ENCODE peak calls at places on chromosomes 7 and 10, in four cellular contexts. One of them, this sample, is unnamed.
A peak's percentile ranks its signal among the peaks of the same experiment; 100 is the strongest.

GRCh38 chr7:121547341-121548092 is 151.4 kb upstream of the FAM3C start:
- DNase-seq in Panc1: no peak
- DNase-seq in left lung: no peak
- DNase-seq in pancreas: no peak
- DNase-seq in this sample: peak; percentile 67

GRCh38 chr10:22319559-22320558 is 1.0 kb upstream of the BMI1 start:
- DNase-seq in Panc1: no peak
- DNase-seq in left lung: no peak
- DNase-seq in pancreas: no peak
- DNase-seq in this sample: no peak

GRCh38 chr7:140314571-140315480 is 83.5 kb downstream of the SLC37A3 start:
- DNase-seq in Panc1: no peak
- DNase-seq in left lung: peak; percentile 37
- DNase-seq in pancreas: no peak
- DNase-seq in this sample: no peak

GRCh38 chr10:44364566-44364965 is 20.3 kb downstream of the CXCL12 start:
- DNase-seq in Panc1: no peak
- DNase-seq in left lung: no peak
- DNase-seq in pancreas: peak; percentile 29
- DNase-seq in this sample: no peak

GRCh38 chr10:86224354-86225097 is 142.1 kb downstream of the GRID1 start:
- DNase-seq in Panc1: no peak
- DNase-seq in left lung: no peak
- DNase-seq in pancreas: peak; percentile 34
- DNase-seq in this sample: no peak

GRCh38 chr7:27784399-27785053 is 44.6 kb downstream of the TAX1BP1 start:
- DNase-seq in Panc1: peak; percentile 81
- DNase-seq in left lung: no peak
- DNase-seq in pancreas: no peak
- DNase-seq in this sample: peak; percentile 34

GRCh38 chr10:52986120-52986519 is 213.5 kb upstream of the MBL2 start:
- DNase-seq in Panc1: no peak
- DNase-seq in left lung: no peak
- DNase-seq in pancreas: no peak
- DNase-seq in this sample: no peak

GRCh38 chr10:114605155-114605797 is 52.8 kb downstream of the ABLIM1 start:
- DNase-seq in Panc1: no peak
- DNase-seq in left lung: no peak
- DNase-seq in pancreas: no peak
- DNase-seq in this sample: peak; percentile 34

GRCh38 chr7:150368098-150368883 is at the start of gene REPIN1:
- DNase-seq in Panc1: no peak
- DNase-seq in left lung: peak; percentile 93
- DNase-seq in pancreas: peak; percentile 98
- DNase-seq in this sample: peak; percentile 89

GRCh38 chr10:11560076-11560709 is 51.3 kb downstream of the USP6NL start:
- DNase-seq in Panc1: no peak
- DNase-seq in left lung: no peak
- DNase-seq in pancreas: no peak
- DNase-seq in this sample: peak; percentile 56

GRCh38 chr7:150420987-150421674 is 29.3 kb upstream of the GIMAP8 start:
- DNase-seq in Panc1: peak; percentile 71
- DNase-seq in left lung: peak; percentile 76
- DNase-seq in pancreas: peak; percentile 90
- DNase-seq in this sample: peak; percentile 81

GRCh38 chr10:69838418-69838817 is 36.7 kb downstream of the COL13A1 start:
- DNase-seq in Panc1: no peak
- DNase-seq in left lung: no peak
- DNase-seq in pancreas: no peak
- DNase-seq in this sample: no peak

GRCh38 chr10:130637271-130637670 is 501.1 kb downstream of the GLRX3 start:
- DNase-seq in Panc1: no peak
- DNase-seq in left lung: no peak
- DNase-seq in pancreas: no peak
- DNase-seq in this sample: no peak

GRCh38 chr10:88063861-88064521 is 200.6 kb downstream of the PTEN start:
- DNase-seq in Panc1: no peak
- DNase-seq in left lung: no peak
- DNase-seq in pancreas: no peak
- DNase-seq in this sample: no peak

GRCh38 chr7:157523766-157524421 is 187.1 kb downstream of the DNAJB6 start:
- DNase-seq in Panc1: no peak
- DNase-seq in left lung: peak; percentile 26
- DNase-seq in pancreas: no peak
- DNase-seq in this sample: no peak

GRCh38 chr7:37921340-37921805 is 933 bp downstream of the EPDR1 start:
- DNase-seq in Panc1: no peak
- DNase-seq in left lung: peak; percentile 63
- DNase-seq in pancreas: no peak
- DNase-seq in this sample: peak; percentile 59

GRCh38 chr10:27771231-27771630 is 25.6 kb upstream of the MKX start:
- DNase-seq in Panc1: no peak
- DNase-seq in left lung: no peak
- DNase-seq in pancreas: no peak
- DNase-seq in this sample: no peak

GRCh38 chr7:155377837-155378579 is 79.9 kb upstream of the EN2 start:
- DNase-seq in Panc1: no peak
- DNase-seq in left lung: no peak
- DNase-seq in pancreas: peak; percentile 75
- DNase-seq in this sample: peak; percentile 29

GRCh38 chr10:62057872-62058271 is 156.4 kb downstream of the ARID5B start:
- DNase-seq in Panc1: no peak
- DNase-seq in left lung: no peak
- DNase-seq in pancreas: no peak
- DNase-seq in this sample: no peak

GRCh38 chr7:158843775-158844174 is 12.6 kb upstream of the DYNC2I1 start:
- DNase-seq in Panc1: no peak
- DNase-seq in left lung: no peak
- DNase-seq in pancreas: no peak
- DNase-seq in this sample: no peak

GRCh38 chr7:68078311-68078710 is 1081.7 kb downstream of the TYW1 start:
- DNase-seq in Panc1: no peak
- DNase-seq in left lung: no peak
- DNase-seq in pancreas: no peak
- DNase-seq in this sample: no peak

GRCh38 chr7:82443801-82444219 is 233 bp upstream of the CACNA2D1 start:
- DNase-seq in Panc1: no peak
- DNase-seq in left lung: peak; percentile 77
- DNase-seq in pancreas: peak; percentile 75
- DNase-seq in this sample: peak; percentile 57

GRCh38 chr7:2520131-2520807 is 695 bp downstream of the LFNG start:
- DNase-seq in Panc1: no peak
- DNase-seq in left lung: peak; percentile 61
- DNase-seq in pancreas: no peak
- DNase-seq in this sample: peak; percentile 64

GRCh38 chr7:55593515-55594318 is 21.4 kb upstream of the VOPP1 start:
- DNase-seq in Panc1: peak; percentile 69
- DNase-seq in left lung: peak; percentile 60
- DNase-seq in pancreas: peak; percentile 90
- DNase-seq in this sample: peak; percentile 65

GRCh38 chr10:51709324-51709972 is 10.1 kb upstream of the CSTF2T start:
- DNase-seq in Panc1: no peak
- DNase-seq in left lung: no peak
- DNase-seq in pancreas: no peak
- DNase-seq in this sample: no peak

GRCh38 chr10:122142652-122143237 is 128.4 kb upstream of the BTBD16 start:
- DNase-seq in Panc1: no peak
- DNase-seq in left lung: no peak
- DNase-seq in pancreas: peak; percentile 85
- DNase-seq in this sample: no peak

GRCh38 chr7:33722383-33723096 is 182.8 kb upstream of the BMPER start:
- DNase-seq in Panc1: no peak
- DNase-seq in left lung: no peak
- DNase-seq in pancreas: no peak
- DNase-seq in this sample: no peak

GRCh38 chr10:29140991-29141390 is 147.9 kb upstream of the LYZL1 start:
- DNase-seq in Panc1: no peak
- DNase-seq in left lung: no peak
- DNase-seq in pancreas: no peak
- DNase-seq in this sample: no peak

GRCh38 chr7:105932835-105933477 is 30.1 kb upstream of the CDHR3 start:
- DNase-seq in Panc1: no peak
- DNase-seq in left lung: peak; percentile 69
- DNase-seq in pancreas: no peak
- DNase-seq in this sample: no peak

GRCh38 chr10:125238682-125239081 is 78.3 kb upstream of the CTBP2 start:
- DNase-seq in Panc1: no peak
- DNase-seq in left lung: no peak
- DNase-seq in pancreas: no peak
- DNase-seq in this sample: no peak

GRCh38 chr7:151114151-151115090 is 28.1 kb downstream of the AGAP3 start:
- DNase-seq in Panc1: no peak
- DNase-seq in left lung: peak; percentile 62
- DNase-seq in pancreas: no peak
- DNase-seq in this sample: peak; percentile 20

GRCh38 chr10:101346177-101346576 is 7.8 kb upstream of the BTRC start:
- DNase-seq in Panc1: no peak
- DNase-seq in left lung: no peak
- DNase-seq in pancreas: no peak
- DNase-seq in this sample: peak; percentile 44

GRCh38 chr7:157594306-157594705 is 257.5 kb downstream of the DNAJB6 start:
- DNase-seq in Panc1: no peak
- DNase-seq in left lung: no peak
- DNase-seq in pancreas: no peak
- DNase-seq in this sample: no peak

GRCh38 chr10:112759519-112759918 is 190.5 kb upstream of the TCF7L2 start:
- DNase-seq in Panc1: no peak
- DNase-seq in left lung: no peak
- DNase-seq in pancreas: no peak
- DNase-seq in this sample: no peak

GRCh38 chr7:44884553-44885393 is 557 bp downstream of the PURB start:
- DNase-seq in Panc1: no peak
- DNase-seq in left lung: peak; percentile 60
- DNase-seq in pancreas: peak; percentile 77
- DNase-seq in this sample: peak; percentile 27

GRCh38 chr7:75914169-75914654 is 743 bp upstream of the POR start:
- DNase-seq in Panc1: no peak
- DNase-seq in left lung: no peak
- DNase-seq in pancreas: no peak
- DNase-seq in this sample: no peak

GRCh38 chr10:6044651-6045599 is 17.2 kb downstream of the IL2RA start:
- DNase-seq in Panc1: no peak
- DNase-seq in left lung: no peak
- DNase-seq in pancreas: no peak
- DNase-seq in this sample: no peak

GRCh38 chr10:30503700-30504462 is 69.9 kb downstream of the MAP3K8 start:
- DNase-seq in Panc1: no peak
- DNase-seq in left lung: no peak
- DNase-seq in pancreas: no peak
- DNase-seq in this sample: no peak
- H3K27ac ChIP-seq in Panc1: no peak overlapping the region
- H3K27ac ChIP-seq in left lung: no peak overlapping the region
- H3K27ac ChIP-seq in pancreas: no peak overlapping the region
- H3K27ac ChIP-seq in this sample: no peak overlapping the region

GRCh38 chr7:47782022-47782421 is 166.2 kb downstream of the PKD1L1 start:
- DNase-seq in Panc1: no peak
- DNase-seq in left lung: no peak
- DNase-seq in pancreas: no peak
- DNase-seq in this sample: no peak
- H3K27ac ChIP-seq in Panc1: peak overlapping the region; percentile 100
- H3K27ac ChIP-seq in left lung: no peak overlapping the region
- H3K27ac ChIP-seq in pancreas: no peak overlapping the region
- H3K27ac ChIP-seq in this sample: no peak overlapping the region

DNA sequence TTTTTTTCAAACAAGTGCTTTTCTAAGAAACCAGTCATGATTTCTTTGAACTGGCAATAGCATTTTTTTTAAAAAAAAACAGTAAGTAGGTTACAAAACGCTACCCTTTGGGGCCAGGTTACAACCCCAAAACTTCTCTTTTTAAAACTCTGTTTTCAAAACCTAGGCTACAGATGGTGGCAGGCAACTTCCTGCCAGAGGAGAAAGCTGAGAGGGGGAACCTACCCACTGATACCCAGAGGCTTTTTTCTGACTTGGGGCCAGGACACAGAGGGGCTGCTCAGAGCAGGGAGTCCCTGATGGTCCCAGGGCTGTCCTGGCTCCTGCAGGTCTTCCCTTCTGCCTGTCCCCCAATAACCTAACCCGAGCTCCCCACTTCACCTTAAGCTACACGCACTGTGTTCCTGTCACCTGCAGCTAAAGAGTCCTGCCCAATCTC is 6.9 kb downstream of the STN1 start:
- DNase-seq in Panc1: no peak
- DNase-seq in left lung: no peak
- DNase-seq in pancreas: no peak
- DNase-seq in this sample: peak; percentile 55
- H3K27ac ChIP-seq in Panc1: peak overlapping the region; percentile 82
- H3K27ac ChIP-seq in left lung: peak overlapping the region; percentile 95
- H3K27ac ChIP-seq in pancreas: no peak overlapping the region
- H3K27ac ChIP-seq in this sample: peak overlapping the region; percentile 88

DNA sequence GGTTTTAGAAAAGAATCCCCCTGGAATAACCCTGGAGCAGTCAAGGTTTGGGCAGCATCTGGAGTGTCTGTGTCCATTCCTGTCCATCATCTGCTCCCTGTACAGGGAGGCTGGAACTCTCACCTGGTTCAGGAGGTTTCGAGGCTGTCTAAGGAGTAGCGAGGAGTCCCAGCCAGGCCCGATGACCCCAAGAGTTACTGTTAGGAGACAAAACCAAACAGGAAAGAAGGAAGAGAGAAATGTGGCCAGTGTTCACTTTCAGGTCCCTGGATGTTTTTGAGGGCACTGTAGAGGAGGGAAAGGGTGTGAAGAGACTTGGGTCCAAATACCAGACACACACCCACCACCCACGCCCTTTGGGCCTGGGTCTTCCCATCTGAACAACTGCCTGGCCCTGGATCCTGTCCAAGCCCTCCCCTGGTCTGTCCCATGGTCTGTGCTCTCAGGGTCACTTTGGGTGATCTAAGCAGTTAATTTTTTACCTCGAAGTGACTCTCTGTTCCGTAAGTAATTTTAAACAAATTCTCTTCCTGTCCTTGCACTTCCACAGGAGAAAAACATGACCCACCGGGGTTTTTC is 117.1 kb downstream of the ZMIZ1 start:
- DNase-seq in Panc1: no peak
- DNase-seq in left lung: no peak
- DNase-seq in pancreas: no peak
- DNase-seq in this sample: peak; percentile 48
- H3K27ac ChIP-seq in Panc1: no peak overlapping the region
- H3K27ac ChIP-seq in left lung: peak overlapping the region; percentile 61
- H3K27ac ChIP-seq in pancreas: peak overlapping the region; percentile 56
- H3K27ac ChIP-seq in this sample: peak overlapping the region; percentile 60